ENCODE peak calls at places on chromosomes 6 and 20, in eight cellular contexts. One of them, this sample, is unnamed.

GRCh38 chr6:44012078-44012493 is 115.2 kb downstream of the MRPL14 start:
- DNase-seq in breast epithelium: no peak
- DNase-seq in astrocyte of the cerebellum: peak
- DNase-seq in GM23338: no peak
- DNase-seq in NB4: peak
- DNase-seq in ascending aorta: no peak
- DNase-seq in heart left ventricle: no peak
- DNase-seq in AG09309: peak
- DNase-seq in this sample: no peak

GRCh38 chr6:6886160-6886885 is 221.4 kb upstream of the RREB1 start:
- DNase-seq in GM23338: no peak
- DNase-seq in AG09309: no peak
- DNase-seq in ascending aorta: no peak
- DNase-seq in breast epithelium: no peak
- DNase-seq in NB4: peak
- DNase-seq in astrocyte of the cerebellum: no peak
- DNase-seq in heart left ventricle: no peak
- DNase-seq in this sample: no peak

GRCh38 chr20:35828434-35828833 is 56.6 kb downstream of the PHF20 start:
- DNase-seq in NB4: no peak
- DNase-seq in AG09309: no peak
- DNase-seq in astrocyte of the cerebellum: no peak
- DNase-seq in GM23338: no peak
- DNase-seq in ascending aorta: no peak
- DNase-seq in breast epithelium: no peak
- DNase-seq in heart left ventricle: peak
- DNase-seq in this sample: no peak

GRCh38 chr6:167268683-167269280 is 22.3 kb upstream of the UNC93A start:
- DNase-seq in heart left ventricle: no peak
- DNase-seq in GM23338: no peak
- DNase-seq in breast epithelium: no peak
- DNase-seq in AG09309: no peak
- DNase-seq in astrocyte of the cerebellum: no peak
- DNase-seq in ascending aorta: no peak
- DNase-seq in NB4: no peak
- DNase-seq in this sample: no peak

GRCh38 chr6:109503327-109504224 is 20.6 kb upstream of the ZBTB24 start:
- DNase-seq in astrocyte of the cerebellum: no peak
- DNase-seq in ascending aorta: no peak
- DNase-seq in heart left ventricle: no peak
- DNase-seq in breast epithelium: no peak
- DNase-seq in NB4: peak
- DNase-seq in AG09309: no peak
- DNase-seq in GM23338: no peak
- DNase-seq in this sample: no peak

GRCh38 chr20:6767536-6768227 is at the start of gene BMP2:
- DNase-seq in breast epithelium: no peak
- DNase-seq in NB4: peak
- DNase-seq in GM23338: peak
- DNase-seq in heart left ventricle: peak
- DNase-seq in astrocyte of the cerebellum: no peak
- DNase-seq in AG09309: no peak
- DNase-seq in ascending aorta: peak
- DNase-seq in this sample: no peak

GRCh38 chr6:617485-618100 is 39.3 kb downstream of the HUS1B start:
- DNase-seq in GM23338: peak
- DNase-seq in astrocyte of the cerebellum: no peak
- DNase-seq in ascending aorta: no peak
- DNase-seq in AG09309: no peak
- DNase-seq in breast epithelium: peak
- DNase-seq in NB4: peak
- DNase-seq in heart left ventricle: no peak
- DNase-seq in this sample: no peak

GRCh38 chr6:35519313-35520015 is 6.8 kb upstream of the TULP1 start:
- DNase-seq in astrocyte of the cerebellum: no peak
- DNase-seq in GM23338: no peak
- DNase-seq in NB4: no peak
- DNase-seq in heart left ventricle: no peak
- DNase-seq in ascending aorta: no peak
- DNase-seq in AG09309: no peak
- DNase-seq in breast epithelium: no peak
- DNase-seq in this sample: no peak

GRCh38 chr20:9963029-9963428 is 71.8 kb upstream of the ANKEF1 start:
- DNase-seq in breast epithelium: no peak
- DNase-seq in heart left ventricle: no peak
- DNase-seq in AG09309: no peak
- DNase-seq in ascending aorta: no peak
- DNase-seq in astrocyte of the cerebellum: no peak
- DNase-seq in GM23338: peak
- DNase-seq in NB4: no peak
- DNase-seq in this sample: no peak

GRCh38 chr20:4544765-4545164 is 176.9 kb upstream of the PRND start:
- DNase-seq in heart left ventricle: no peak
- DNase-seq in ascending aorta: no peak
- DNase-seq in AG09309: no peak
- DNase-seq in astrocyte of the cerebellum: no peak
- DNase-seq in breast epithelium: no peak
- DNase-seq in NB4: no peak
- DNase-seq in GM23338: no peak
- DNase-seq in this sample: no peak

GRCh38 chr6:151330130-151330715 is 61.1 kb downstream of the ZBTB2 start:
- DNase-seq in GM23338: no peak
- DNase-seq in AG09309: peak
- DNase-seq in ascending aorta: no peak
- DNase-seq in astrocyte of the cerebellum: peak
- DNase-seq in heart left ventricle: no peak
- DNase-seq in breast epithelium: no peak
- DNase-seq in NB4: no peak
- DNase-seq in this sample: no peak

GRCh38 chr6:41688256-41688965 is 47.0 kb downstream of the TFEB start:
- DNase-seq in AG09309: no peak
- DNase-seq in NB4: no peak
- DNase-seq in astrocyte of the cerebellum: no peak
- DNase-seq in heart left ventricle: no peak
- DNase-seq in breast epithelium: no peak
- DNase-seq in GM23338: no peak
- DNase-seq in ascending aorta: no peak
- DNase-seq in this sample: no peak

GRCh38 chr6:97055743-97056142 is 131.2 kb downstream of the KLHL32 start:
- DNase-seq in astrocyte of the cerebellum: no peak
- DNase-seq in breast epithelium: no peak
- DNase-seq in ascending aorta: no peak
- DNase-seq in NB4: no peak
- DNase-seq in GM23338: no peak
- DNase-seq in AG09309: no peak
- DNase-seq in heart left ventricle: no peak
- DNase-seq in this sample: no peak

GRCh38 chr6:97064578-97064977 is 140.1 kb downstream of the KLHL32 start:
- DNase-seq in GM23338: peak
- DNase-seq in heart left ventricle: no peak
- DNase-seq in AG09309: no peak
- DNase-seq in breast epithelium: no peak
- DNase-seq in NB4: no peak
- DNase-seq in ascending aorta: no peak
- DNase-seq in astrocyte of the cerebellum: no peak
- DNase-seq in this sample: no peak

GRCh38 chr6:97060254-97060653 is 135.7 kb downstream of the KLHL32 start:
- DNase-seq in breast epithelium: no peak
- DNase-seq in AG09309: no peak
- DNase-seq in astrocyte of the cerebellum: no peak
- DNase-seq in ascending aorta: no peak
- DNase-seq in GM23338: no peak
- DNase-seq in heart left ventricle: no peak
- DNase-seq in NB4: no peak
- DNase-seq in this sample: no peak

GRCh38 chr6:97053643-97054411 is 129.3 kb downstream of the KLHL32 start:
- DNase-seq in breast epithelium: no peak
- DNase-seq in AG09309: no peak
- DNase-seq in ascending aorta: no peak
- DNase-seq in heart left ventricle: no peak
- DNase-seq in NB4: no peak
- DNase-seq in astrocyte of the cerebellum: peak
- DNase-seq in GM23338: peak
- DNase-seq in this sample: no peak

GRCh38 chr6:97059473-97059872 is 134.9 kb downstream of the KLHL32 start:
- DNase-seq in breast epithelium: no peak
- DNase-seq in heart left ventricle: no peak
- DNase-seq in GM23338: peak
- DNase-seq in NB4: peak
- DNase-seq in ascending aorta: no peak
- DNase-seq in AG09309: peak
- DNase-seq in astrocyte of the cerebellum: peak
- DNase-seq in this sample: no peak
- TF ChIP-seq CTCF in breast epithelium: peak
- TF ChIP-seq CTCF in heart left ventricle: peak
- TF ChIP-seq CTCF in GM23338: peak
- TF ChIP-seq CTCF in NB4: peak
- TF ChIP-seq CTCF in ascending aorta: peak
- TF ChIP-seq CTCF in AG09309: peak
- TF ChIP-seq CTCF in astrocyte of the cerebellum: peak
- TF ChIP-seq CTCF in this sample: peak

GRCh38 chr6:144334150-144334708 is 49.1 kb downstream of the UTRN start:
- DNase-seq in astrocyte of the cerebellum: no peak
- DNase-seq in breast epithelium: no peak
- DNase-seq in GM23338: no peak
- DNase-seq in NB4: peak
- DNase-seq in ascending aorta: no peak
- DNase-seq in AG09309: no peak
- DNase-seq in heart left ventricle: no peak
- DNase-seq in this sample: no peak
- H3K4me3 ChIP-seq in astrocyte of the cerebellum: no peak
- H3K4me3 ChIP-seq in breast epithelium: no peak
- H3K4me3 ChIP-seq in GM23338: no peak
- H3K4me3 ChIP-seq in NB4: peak
- H3K4me3 ChIP-seq in ascending aorta: no peak
- H3K4me3 ChIP-seq in AG09309: no peak
- H3K4me3 ChIP-seq in heart left ventricle: no peak
- H3K4me3 ChIP-seq in this sample: no peak

GRCh38 chr6:2841264-2842138 is at the start of gene SERPINB1:
- DNase-seq in NB4: peak
- DNase-seq in ascending aorta: peak
- DNase-seq in AG09309: peak
- DNase-seq in GM23338: peak
- DNase-seq in heart left ventricle: peak
- DNase-seq in astrocyte of the cerebellum: no peak
- DNase-seq in breast epithelium: peak
- DNase-seq in this sample: peak
- TF ChIP-seq CTCF in NB4: no peak
- TF ChIP-seq CTCF in ascending aorta: no peak
- TF ChIP-seq CTCF in AG09309: no peak
- TF ChIP-seq CTCF in GM23338: no peak
- TF ChIP-seq CTCF in heart left ventricle: no peak
- TF ChIP-seq CTCF in astrocyte of the cerebellum: no peak
- TF ChIP-seq CTCF in breast epithelium: no peak
- TF ChIP-seq CTCF in this sample: no peak

GRCh38 chr6:157148391-157149323 is 174.7 kb downstream of the TMEM242 start:
- DNase-seq in breast epithelium: peak
- DNase-seq in astrocyte of the cerebellum: peak
- DNase-seq in AG09309: peak
- DNase-seq in ascending aorta: peak
- DNase-seq in GM23338: no peak
- DNase-seq in NB4: no peak
- DNase-seq in heart left ventricle: peak
- DNase-seq in this sample: peak
- H3K4me3 ChIP-seq in breast epithelium: no peak
- H3K4me3 ChIP-seq in astrocyte of the cerebellum: no peak
- H3K4me3 ChIP-seq in AG09309: peak
- H3K4me3 ChIP-seq in ascending aorta: peak
- H3K4me3 ChIP-seq in GM23338: no peak
- H3K4me3 ChIP-seq in NB4: no peak
- H3K4me3 ChIP-seq in heart left ventricle: no peak
- H3K4me3 ChIP-seq in this sample: no peak

GRCh38 chr6:101386982-101387381 is 6.5 kb upstream of the GRIK2 start:
- DNase-seq in breast epithelium: no peak
- DNase-seq in ascending aorta: no peak
- DNase-seq in NB4: no peak
- DNase-seq in GM23338: peak
- DNase-seq in astrocyte of the cerebellum: no peak
- DNase-seq in AG09309: no peak
- DNase-seq in heart left ventricle: no peak
- DNase-seq in this sample: no peak
- TF ChIP-seq CTCF in breast epithelium: no peak
- TF ChIP-seq CTCF in ascending aorta: no peak
- TF ChIP-seq CTCF in NB4: no peak
- TF ChIP-seq CTCF in GM23338: peak
- TF ChIP-seq CTCF in astrocyte of the cerebellum: peak
- TF ChIP-seq CTCF in AG09309: peak
- TF ChIP-seq CTCF in heart left ventricle: no peak
- TF ChIP-seq CTCF in this sample: peak

GRCh38 chr6:24660100-24660499 is 6.6 kb downstream of the TDP2 start:
- DNase-seq in ascending aorta: no peak
- DNase-seq in heart left ventricle: no peak
- DNase-seq in AG09309: no peak
- DNase-seq in astrocyte of the cerebellum: no peak
- DNase-seq in breast epithelium: no peak
- DNase-seq in GM23338: no peak
- DNase-seq in NB4: no peak
- DNase-seq in this sample: no peak
- H3K4me3 ChIP-seq in ascending aorta: no peak
- H3K4me3 ChIP-seq in heart left ventricle: no peak
- H3K4me3 ChIP-seq in AG09309: no peak
- H3K4me3 ChIP-seq in astrocyte of the cerebellum: no peak
- H3K4me3 ChIP-seq in breast epithelium: no peak
- H3K4me3 ChIP-seq in GM23338: no peak
- H3K4me3 ChIP-seq in NB4: no peak
- H3K4me3 ChIP-seq in this sample: no peak

DNA sequence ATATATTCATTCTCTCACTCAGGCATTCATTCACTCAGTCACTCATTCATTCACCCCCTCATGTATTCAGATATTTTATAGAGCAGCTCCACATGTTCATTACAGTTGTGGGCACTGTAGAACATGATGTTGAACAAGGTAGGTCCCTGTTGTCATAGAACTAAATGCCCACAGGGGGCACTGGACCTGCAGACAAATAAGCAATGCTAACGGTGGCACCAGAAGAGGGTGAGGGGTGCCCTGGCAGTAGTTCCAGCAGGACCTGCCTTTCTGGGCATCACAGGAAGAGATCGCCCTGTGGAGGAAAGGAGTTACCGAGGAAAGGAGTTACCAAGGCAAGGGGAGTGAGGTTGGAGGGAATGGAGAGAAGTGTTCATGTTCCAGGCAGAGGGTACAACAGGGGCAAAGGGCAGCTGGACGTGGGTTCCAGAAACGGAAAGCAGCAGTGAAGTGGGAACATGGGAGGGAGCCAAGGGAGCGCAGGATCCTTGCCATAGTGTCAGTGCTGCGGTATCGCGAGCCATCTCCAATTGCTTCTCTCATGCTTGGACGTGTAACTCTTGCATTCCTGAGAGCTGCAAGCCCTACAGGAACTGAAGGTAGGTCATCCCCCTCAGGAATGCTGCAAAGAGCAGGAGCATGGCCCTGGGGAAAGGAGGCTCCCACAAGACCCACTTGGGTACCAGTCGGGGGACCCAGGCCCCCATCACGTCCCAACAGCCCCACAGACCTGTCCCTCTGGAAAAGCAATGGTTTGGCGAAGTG is 128.2 kb downstream of the EDN3 start:
- DNase-seq in ascending aorta: no peak
- DNase-seq in GM23338: peak
- DNase-seq in NB4: peak
- DNase-seq in astrocyte of the cerebellum: no peak
- DNase-seq in breast epithelium: no peak
- DNase-seq in AG09309: no peak
- DNase-seq in heart left ventricle: no peak
- DNase-seq in this sample: no peak
- TF ChIP-seq CTCF in ascending aorta: no peak
- TF ChIP-seq CTCF in GM23338: peak
- TF ChIP-seq CTCF in NB4: peak
- TF ChIP-seq CTCF in astrocyte of the cerebellum: no peak
- TF ChIP-seq CTCF in breast epithelium: no peak
- TF ChIP-seq CTCF in AG09309: peak
- TF ChIP-seq CTCF in heart left ventricle: no peak
- TF ChIP-seq CTCF in this sample: no peak